ENCODE peak calls at places on chromosomes 12 and 14, in nine cellular contexts. One of them, this sample, is unnamed.

GRCh38 chr14:32104803-32105202 is 27.7 kb downstream of the ARHGAP5 start:
- DNase-seq in AG09309: no peak
- DNase-seq in OCI-LY7: no peak
- DNase-seq in lower lobe of right lung: no peak
- DNase-seq in mucosa of descending colon: no peak
- DNase-seq in right atrium auricular region: no peak
- DNase-seq in GM12865: no peak
- DNase-seq in bronchial epithelial cell: no peak
- DNase-seq in brain microvascular endothelial cell: no peak
- DNase-seq in this sample: no peak

GRCh38 chr14:61866932-61867920 is 105.0 kb downstream of the SNAPC1 start:
- DNase-seq in AG09309: no peak
- DNase-seq in OCI-LY7: no peak
- DNase-seq in lower lobe of right lung: no peak
- DNase-seq in mucosa of descending colon: no peak
- DNase-seq in right atrium auricular region: no peak
- DNase-seq in GM12865: peak; percentile 80
- DNase-seq in bronchial epithelial cell: peak; percentile 45
- DNase-seq in brain microvascular endothelial cell: peak; percentile 46
- DNase-seq in this sample: peak; percentile 9

GRCh38 chr12:6823161-6824084 is 1.8 kb downstream of the GPR162 start:
- DNase-seq in AG09309: no peak
- DNase-seq in OCI-LY7: no peak
- DNase-seq in lower lobe of right lung: no peak
- DNase-seq in mucosa of descending colon: peak; percentile 20
- DNase-seq in right atrium auricular region: no peak
- DNase-seq in GM12865: no peak
- DNase-seq in bronchial epithelial cell: no peak
- DNase-seq in brain microvascular endothelial cell: no peak
- DNase-seq in this sample: no peak

GRCh38 chr12:108063192-108063591 is 65.9 kb upstream of the WSCD2 start:
- DNase-seq in AG09309: no peak
- DNase-seq in OCI-LY7: peak; percentile 25
- DNase-seq in lower lobe of right lung: no peak
- DNase-seq in mucosa of descending colon: no peak
- DNase-seq in right atrium auricular region: no peak
- DNase-seq in GM12865: peak; percentile 29
- DNase-seq in bronchial epithelial cell: peak; percentile 4
- DNase-seq in brain microvascular endothelial cell: no peak
- DNase-seq in this sample: peak; percentile 8

GRCh38 chr14:77314043-77314442 is 6.6 kb downstream of the POMT2 start:
- DNase-seq in AG09309: peak; percentile 92
- DNase-seq in OCI-LY7: no peak
- DNase-seq in lower lobe of right lung: no peak
- DNase-seq in mucosa of descending colon: no peak
- DNase-seq in right atrium auricular region: no peak
- DNase-seq in GM12865: no peak
- DNase-seq in bronchial epithelial cell: peak; percentile 99
- DNase-seq in brain microvascular endothelial cell: peak; percentile 26
- DNase-seq in this sample: peak; percentile 79

GRCh38 chr12:79895041-79895440 is 39.9 kb downstream of the PPP1R12A start:
- DNase-seq in AG09309: no peak
- DNase-seq in OCI-LY7: no peak
- DNase-seq in lower lobe of right lung: no peak
- DNase-seq in mucosa of descending colon: no peak
- DNase-seq in right atrium auricular region: no peak
- DNase-seq in GM12865: no peak
- DNase-seq in bronchial epithelial cell: no peak
- DNase-seq in brain microvascular endothelial cell: no peak
- DNase-seq in this sample: no peak

GRCh38 chr12:120399531-120399930 is 30.6 kb upstream of the MSI1 start:
- DNase-seq in AG09309: no peak
- DNase-seq in OCI-LY7: no peak
- DNase-seq in lower lobe of right lung: no peak
- DNase-seq in mucosa of descending colon: no peak
- DNase-seq in right atrium auricular region: no peak
- DNase-seq in GM12865: peak; percentile 29
- DNase-seq in bronchial epithelial cell: peak; percentile 35
- DNase-seq in brain microvascular endothelial cell: peak; percentile 55
- DNase-seq in this sample: peak; percentile 41

GRCh38 chr12:30908389-30909087 is 18.0 kb upstream of the TSPAN11 start:
- DNase-seq in AG09309: peak; percentile 92
- DNase-seq in OCI-LY7: no peak
- DNase-seq in lower lobe of right lung: no peak
- DNase-seq in mucosa of descending colon: no peak
- DNase-seq in right atrium auricular region: no peak
- DNase-seq in GM12865: no peak
- DNase-seq in bronchial epithelial cell: no peak
- DNase-seq in brain microvascular endothelial cell: no peak
- DNase-seq in this sample: peak; percentile 44

GRCh38 chr14:92513966-92514843 is 624 bp downstream of the RIN3 start:
- DNase-seq in AG09309: no peak
- DNase-seq in OCI-LY7: no peak
- DNase-seq in lower lobe of right lung: peak; percentile 57
- DNase-seq in mucosa of descending colon: peak; percentile 76
- DNase-seq in right atrium auricular region: no peak
- DNase-seq in GM12865: peak; percentile 35
- DNase-seq in bronchial epithelial cell: no peak
- DNase-seq in brain microvascular endothelial cell: no peak
- DNase-seq in this sample: peak; percentile 35

GRCh38 chr12:100229036-100229635 is 28.5 kb downstream of the ACTR6 start:
- DNase-seq in AG09309: no peak
- DNase-seq in OCI-LY7: peak; percentile 21
- DNase-seq in lower lobe of right lung: no peak
- DNase-seq in mucosa of descending colon: no peak
- DNase-seq in right atrium auricular region: no peak
- DNase-seq in GM12865: peak; percentile 36
- DNase-seq in bronchial epithelial cell: peak; percentile 65
- DNase-seq in brain microvascular endothelial cell: no peak
- DNase-seq in this sample: peak; percentile 29

GRCh38 chr12:124039276-124039675 is 66.3 kb downstream of the ZNF664 start:
- DNase-seq in AG09309: no peak
- DNase-seq in OCI-LY7: no peak
- DNase-seq in lower lobe of right lung: no peak
- DNase-seq in mucosa of descending colon: no peak
- DNase-seq in right atrium auricular region: no peak
- DNase-seq in GM12865: no peak
- DNase-seq in bronchial epithelial cell: no peak
- DNase-seq in brain microvascular endothelial cell: peak; percentile 48
- DNase-seq in this sample: peak; percentile 80

GRCh38 chr14:37027188-37027824 is 145.1 kb downstream of the SLC25A21 start:
- DNase-seq in AG09309: no peak
- DNase-seq in OCI-LY7: no peak
- DNase-seq in lower lobe of right lung: no peak
- DNase-seq in mucosa of descending colon: no peak
- DNase-seq in right atrium auricular region: no peak
- DNase-seq in GM12865: no peak
- DNase-seq in bronchial epithelial cell: no peak
- DNase-seq in brain microvascular endothelial cell: no peak
- DNase-seq in this sample: no peak

DNA sequence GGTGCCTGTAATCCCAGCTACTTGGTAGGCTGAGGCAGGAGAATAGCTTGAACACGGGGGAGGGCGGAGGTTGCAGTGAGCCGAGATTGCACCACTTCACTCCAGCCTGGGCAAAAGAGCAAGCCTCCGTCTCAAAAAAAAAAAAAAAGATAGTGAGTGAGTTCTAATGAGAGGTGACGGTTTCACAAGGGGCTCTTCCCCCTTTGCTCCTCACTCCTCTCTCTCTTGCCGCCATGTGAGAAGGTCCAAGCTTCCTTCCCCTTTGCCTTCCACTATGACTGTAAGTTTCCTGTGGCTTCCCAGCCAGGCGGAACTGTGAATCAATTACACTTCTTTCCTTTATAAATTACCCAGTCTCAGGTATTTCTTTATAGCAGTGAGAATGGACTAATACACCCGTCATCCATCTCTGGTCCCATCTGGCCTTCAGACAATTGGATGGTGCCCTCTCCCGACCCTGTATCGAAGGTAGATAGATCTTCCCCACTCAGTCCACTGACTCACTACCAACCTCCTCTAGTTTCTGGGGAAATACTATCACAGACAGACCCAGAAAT is 27.0 kb upstream of the RCOR1 start:
- DNase-seq in AG09309: no peak
- DNase-seq in OCI-LY7: peak; percentile 31
- DNase-seq in lower lobe of right lung: no peak
- DNase-seq in mucosa of descending colon: no peak
- DNase-seq in right atrium auricular region: no peak
- DNase-seq in GM12865: peak; percentile 70
- DNase-seq in bronchial epithelial cell: no peak
- DNase-seq in brain microvascular endothelial cell: no peak
- DNase-seq in this sample: no peak
- H3K4me3 ChIP-seq in AG09309: no peak overlapping the region
- H3K4me3 ChIP-seq in OCI-LY7: no peak overlapping the region
- H3K4me3 ChIP-seq in lower lobe of right lung: no peak overlapping the region
- H3K4me3 ChIP-seq in mucosa of descending colon: no peak overlapping the region
- H3K4me3 ChIP-seq in right atrium auricular region: no peak overlapping the region
- H3K4me3 ChIP-seq in GM12865: no peak overlapping the region
- H3K4me3 ChIP-seq in bronchial epithelial cell: no peak overlapping the region
- H3K4me3 ChIP-seq in brain microvascular endothelial cell: no peak overlapping the region
- H3K4me3 ChIP-seq in this sample: no peak overlapping the region

DNA sequence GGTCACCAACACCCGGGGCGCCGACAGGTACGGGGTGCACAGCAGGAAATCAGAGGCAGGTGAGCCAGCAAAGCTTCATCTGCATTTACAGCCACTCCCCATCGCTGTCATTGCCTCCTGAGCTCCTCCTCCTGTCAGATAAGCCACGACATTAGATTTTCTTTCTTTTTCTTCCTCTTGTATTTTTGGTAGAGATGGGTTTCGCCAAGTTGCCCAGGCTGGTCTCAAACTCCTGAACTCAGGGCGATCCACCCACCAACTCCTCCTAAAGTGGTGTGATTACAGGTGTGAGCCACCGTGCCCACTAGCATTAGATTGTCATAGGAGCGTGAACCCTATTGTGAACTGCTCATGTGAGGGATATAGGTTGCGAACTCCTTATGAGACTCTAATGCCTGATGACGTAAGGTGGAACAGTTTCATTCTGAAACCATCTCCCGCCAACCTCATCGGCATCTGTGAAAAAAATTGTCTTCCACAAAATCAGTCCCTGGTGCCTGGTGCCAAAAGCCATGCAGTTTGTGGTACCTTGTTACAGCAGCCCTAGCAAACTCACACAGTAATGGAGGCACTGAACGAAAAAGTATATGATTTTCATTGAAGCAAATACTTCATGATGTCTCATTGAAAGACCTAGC is 1.5 kb downstream of the STYK1 start:
- DNase-seq in AG09309: no peak
- DNase-seq in OCI-LY7: no peak
- DNase-seq in lower lobe of right lung: no peak
- DNase-seq in mucosa of descending colon: peak; percentile 77
- DNase-seq in right atrium auricular region: no peak
- DNase-seq in GM12865: no peak
- DNase-seq in bronchial epithelial cell: no peak
- DNase-seq in brain microvascular endothelial cell: no peak
- DNase-seq in this sample: no peak
- H3K4me3 ChIP-seq in AG09309: no peak overlapping the region
- H3K4me3 ChIP-seq in OCI-LY7: no peak overlapping the region
- H3K4me3 ChIP-seq in lower lobe of right lung: no peak overlapping the region
- H3K4me3 ChIP-seq in mucosa of descending colon: peak overlapping the region; percentile 3
- H3K4me3 ChIP-seq in right atrium auricular region: no peak overlapping the region
- H3K4me3 ChIP-seq in GM12865: no peak overlapping the region
- H3K4me3 ChIP-seq in bronchial epithelial cell: no peak overlapping the region
- H3K4me3 ChIP-seq in brain microvascular endothelial cell: no peak overlapping the region
- H3K4me3 ChIP-seq in this sample: no peak overlapping the region

DNA sequence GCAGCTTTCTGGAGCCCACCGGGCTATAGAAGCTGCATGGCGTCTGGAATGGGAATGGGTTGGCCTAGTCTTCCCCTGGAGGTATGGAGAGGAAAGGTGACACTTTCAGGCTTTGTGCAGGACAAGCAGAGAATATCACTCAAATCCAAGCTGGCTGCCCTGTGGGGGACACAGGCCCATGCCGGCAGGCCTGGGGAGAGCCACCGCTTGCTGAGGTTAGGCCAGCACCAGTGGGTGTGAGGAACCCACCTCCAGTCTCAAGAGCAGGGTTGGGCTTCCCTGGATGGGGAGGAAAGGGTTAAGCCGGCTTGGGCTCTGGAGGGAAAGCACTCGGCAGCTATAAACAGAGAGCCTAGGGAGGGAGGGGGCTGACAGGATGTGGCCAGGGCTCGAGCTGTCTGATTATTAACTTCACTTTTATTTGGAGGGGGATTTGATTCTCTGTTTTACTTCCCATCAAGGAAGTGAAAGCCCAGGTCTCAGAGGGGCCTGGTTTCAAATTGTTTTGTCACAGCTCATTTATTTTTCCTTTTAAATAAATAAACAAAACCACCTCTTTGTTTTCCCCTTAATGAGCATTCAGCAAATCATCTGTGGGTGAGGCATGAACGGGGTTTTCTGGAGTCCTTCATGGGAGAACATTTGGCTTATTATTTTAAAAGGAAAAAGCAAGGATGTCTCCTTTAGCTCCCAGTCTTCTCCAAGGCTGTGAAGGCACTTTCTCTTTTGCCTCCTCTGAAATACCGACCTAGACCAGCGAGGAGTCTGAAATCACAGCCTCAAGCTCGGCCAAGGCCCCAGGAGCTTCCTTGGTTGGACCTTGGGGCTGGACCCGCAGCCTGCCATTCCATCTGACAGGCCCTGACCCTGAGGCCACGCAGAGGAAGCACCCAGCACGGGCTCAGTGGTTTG is 21.8 kb upstream of the ZFP36L1 start:
- DNase-seq in AG09309: no peak
- DNase-seq in OCI-LY7: peak; percentile 90
- DNase-seq in lower lobe of right lung: peak; percentile 59
- DNase-seq in mucosa of descending colon: peak; percentile 64
- DNase-seq in right atrium auricular region: peak; percentile 62
- DNase-seq in GM12865: peak; percentile 82
- DNase-seq in bronchial epithelial cell: no peak
- DNase-seq in brain microvascular endothelial cell: no peak
- DNase-seq in this sample: peak; percentile 56
- H3K4me3 ChIP-seq in AG09309: no peak overlapping the region
- H3K4me3 ChIP-seq in OCI-LY7: peak overlapping the region; percentile 61
- H3K4me3 ChIP-seq in lower lobe of right lung: peak overlapping the region; percentile 62
- H3K4me3 ChIP-seq in mucosa of descending colon: no peak overlapping the region
- H3K4me3 ChIP-seq in right atrium auricular region: no peak overlapping the region
- H3K4me3 ChIP-seq in GM12865: peak overlapping the region; percentile 59
- H3K4me3 ChIP-seq in bronchial epithelial cell: no peak overlapping the region
- H3K4me3 ChIP-seq in brain microvascular endothelial cell: no peak overlapping the region
- H3K4me3 ChIP-seq in this sample: peak overlapping the region; percentile 13

GRCh38 chr12:96237465-96238077 is 43.4 kb downstream of the ELK3 start:
- DNase-seq in AG09309: peak; percentile 91
- DNase-seq in OCI-LY7: no peak
- DNase-seq in lower lobe of right lung: no peak
- DNase-seq in mucosa of descending colon: no peak
- DNase-seq in right atrium auricular region: peak; percentile 91
- DNase-seq in GM12865: no peak
- DNase-seq in bronchial epithelial cell: peak; percentile 87
- DNase-seq in brain microvascular endothelial cell: peak; percentile 96
- DNase-seq in this sample: peak; percentile 97
- H3K4me3 ChIP-seq in AG09309: no peak overlapping the region
- H3K4me3 ChIP-seq in OCI-LY7: no peak overlapping the region
- H3K4me3 ChIP-seq in lower lobe of right lung: no peak overlapping the region
- H3K4me3 ChIP-seq in mucosa of descending colon: no peak overlapping the region
- H3K4me3 ChIP-seq in right atrium auricular region: no peak overlapping the region
- H3K4me3 ChIP-seq in GM12865: no peak overlapping the region
- H3K4me3 ChIP-seq in bronchial epithelial cell: no peak overlapping the region
- H3K4me3 ChIP-seq in brain microvascular endothelial cell: no peak overlapping the region
- H3K4me3 ChIP-seq in this sample: no peak overlapping the region